ENCODE peak calls at places on chromosome 19, in five cellular contexts. G is ELR, E is NCI-H748 treated with DMSO at 0.1 percent for 48 hours, Q is HL-60, X is activated T-cell treated with anti-CD3 and anti-CD28 coated beads for 1 hour. D is an unnamed sample.

GRCh38 chr19:49337267-49338022 is 2.2 kb downstream of the CD37 start:
- DNase-seq in X (no peak), E (no peak), G (no peak), Q (no peak), D (no peak)

GRCh38 chr19:57888107-57888493 is 737 bp downstream of the ZNF814 start:
- DNase-seq in Q (no peak), X (no peak), G (no peak), E (peak), D (no peak)

GRCh38 chr19:18108897-18109296 is 11.3 kb downstream of the MAST3 start:
- DNase-seq in Q (no peak), E (no peak), X (no peak), G (no peak), D (no peak)

GRCh38 chr19:5425260-5425659 is 30.0 kb upstream of the ZNRF4 start:
- DNase-seq in Q (no peak), E (no peak), X (no peak), G (no peak), D (no peak)

GRCh38 chr19:23437901-23438300 is 42.6 kb upstream of the ZNF91 start:
- DNase-seq in G (peak), E (no peak), X (no peak), Q (no peak), D (no peak)

GRCh38 chr19:18119243-18120105 is 21.9 kb downstream of the MAST3 start:
- DNase-seq in E (no peak), G (no peak), Q (no peak), X (peak), D (no peak)

GRCh38 chr19:4144666-4145261 is 8.7 kb upstream of the CREB3L3 start:
- DNase-seq in G (peak), X (no peak), E (no peak), Q (no peak), D (no peak)

GRCh38 chr19:18470153-18470552 is 32.2 kb upstream of the ISYNA1 start:
- DNase-seq in Q (peak), E (no peak), X (no peak), G (peak), D (no peak)

GRCh38 chr19:3343619-3344502 is 22.5 kb upstream of the NFIC start:
- DNase-seq in E (no peak), G (peak), X (no peak), Q (peak), D (no peak)

GRCh38 chr19:43625918-43626579 is 6.6 kb upstream of the ZNF428 start:
- DNase-seq in G (peak), Q (no peak), E (no peak), X (no peak), D (no peak)

GRCh38 chr19:48487944-48488343 is 18.8 kb downstream of the CYTH2 start:
- DNase-seq in X (no peak), Q (no peak), E (no peak), G (peak), D (no peak)

GRCh38 chr19:20244356-20244755 is 77.3 kb downstream of the ZNF486 start:
- DNase-seq in X (no peak), E (no peak), G (no peak), Q (no peak), D (no peak)

GRCh38 chr19:44689290-44690130 is 9.4 kb upstream of the CEACAM16 start:
- DNase-seq in X (peak), G (peak), Q (peak), E (peak), D (peak)

GRCh38 chr19:38669532-38669931 is 22.1 kb downstream of the ACTN4 start:
- DNase-seq in E (no peak), Q (peak), X (no peak), G (no peak), D (no peak)

GRCh38 chr19:13844130-13844631 is 32.8 kb upstream of the NANOS3 start:
- DNase-seq in Q (no peak), E (no peak), X (no peak), G (no peak), D (no peak)

GRCh38 chr19:2166741-2167738 is 3.3 kb downstream of the DOT1L start:
- DNase-seq in Q (no peak), G (peak), E (no peak), X (no peak), D (no peak)

GRCh38 chr19:33771308-33772101 is 25.2 kb upstream of the KCTD15 start:
- DNase-seq in G (peak), Q (peak), X (peak), E (peak), D (peak)

GRCh38 chr19:19552811-19553210 is 14.7 kb downstream of the CILP2 start:
- DNase-seq in E (no peak), Q (peak), G (peak), X (no peak), D (no peak)

GRCh38 chr19:47026156-47026555 is 6.5 kb downstream of the NPAS1 start:
- DNase-seq in Q (no peak), E (no peak), G (no peak), X (no peak), D (no peak)

GRCh38 chr19:16824658-16825311 is 4.4 kb upstream of the SIN3B start:
- DNase-seq in X (no peak), E (no peak), G (peak), Q (no peak), D (no peak)

GRCh38 chr19:9917322-9917721 is 19.0 kb downstream of the OLFM2 start:
- DNase-seq in G (peak), X (no peak), E (no peak), Q (peak), D (no peak)

GRCh38 chr19:1225451-1226226 is 12.2 kb downstream of the CBARP start:
- DNase-seq in G (no peak), Q (no peak), X (no peak), E (no peak), D (no peak)

GRCh38 chr19:49880162-49880869 is 2.8 kb downstream of the TBC1D17 start:
- DNase-seq in G (no peak), Q (no peak), X (no peak), E (no peak), D (no peak)

D was measured in NCI-H1105.